ENCODE peak calls at places on chromosome 3, in seven cellular contexts. One of them, this sample, is unnamed.
A peak's percentile ranks its signal among the peaks of the same experiment; 100 is the strongest.

GRCh38 chr3:99693636-99694035 is 55.2 kb downstream of the COL8A1 start:
- DNase-seq in left ventricle myocardium inferior: no peak
- DNase-seq in uterus: no peak
- DNase-seq in gastrocnemius medialis: no peak
- DNase-seq in dorsolateral prefrontal cortex: no peak
- DNase-seq in heart left ventricle: no peak
- DNase-seq in thoracic aorta: no peak
- DNase-seq in this sample: no peak

GRCh38 chr3:127482216-127483004 is 108.1 kb downstream of the TPRA1 start:
- DNase-seq in thoracic aorta: no peak
- DNase-seq in left ventricle myocardium inferior: no peak
- DNase-seq in uterus: peak; percentile 5
- DNase-seq in gastrocnemius medialis: no peak
- DNase-seq in dorsolateral prefrontal cortex: no peak
- DNase-seq in heart left ventricle: no peak
- DNase-seq in this sample: no peak

GRCh38 chr3:190728574-190729246 is 133.8 kb downstream of the GMNC start:
- DNase-seq in thoracic aorta: no peak
- DNase-seq in heart left ventricle: no peak
- DNase-seq in left ventricle myocardium inferior: no peak
- DNase-seq in gastrocnemius medialis: no peak
- DNase-seq in uterus: no peak
- DNase-seq in dorsolateral prefrontal cortex: no peak
- DNase-seq in this sample: no peak

GRCh38 chr3:117562000-117562399 is 852.4 kb downstream of the TUSC7 start:
- DNase-seq in heart left ventricle: no peak
- DNase-seq in left ventricle myocardium inferior: no peak
- DNase-seq in dorsolateral prefrontal cortex: no peak
- DNase-seq in gastrocnemius medialis: no peak
- DNase-seq in uterus: no peak
- DNase-seq in thoracic aorta: no peak
- DNase-seq in this sample: no peak

GRCh38 chr3:182212479-182213076 is 500.9 kb downstream of the SOX2 start:
- DNase-seq in left ventricle myocardium inferior: peak; percentile 17
- DNase-seq in gastrocnemius medialis: peak; percentile 10
- DNase-seq in dorsolateral prefrontal cortex: no peak
- DNase-seq in thoracic aorta: no peak
- DNase-seq in uterus: peak; percentile 38
- DNase-seq in heart left ventricle: peak; percentile 39
- DNase-seq in this sample: no peak

GRCh38 chr3:151864423-151865101 is 8.9 kb upstream of the SUCNR1 start:
- DNase-seq in left ventricle myocardium inferior: no peak
- DNase-seq in gastrocnemius medialis: no peak
- DNase-seq in dorsolateral prefrontal cortex: no peak
- DNase-seq in heart left ventricle: no peak
- DNase-seq in uterus: no peak
- DNase-seq in thoracic aorta: no peak
- DNase-seq in this sample: no peak

GRCh38 chr3:181727122-181728036 is 15.7 kb downstream of the SOX2 start:
- DNase-seq in heart left ventricle: no peak
- DNase-seq in left ventricle myocardium inferior: no peak
- DNase-seq in thoracic aorta: no peak
- DNase-seq in gastrocnemius medialis: no peak
- DNase-seq in uterus: no peak
- DNase-seq in dorsolateral prefrontal cortex: no peak
- DNase-seq in this sample: no peak

GRCh38 chr3:52524258-52524751 is 9.4 kb downstream of the NT5DC2 start:
- DNase-seq in dorsolateral prefrontal cortex: no peak
- DNase-seq in uterus: no peak
- DNase-seq in gastrocnemius medialis: no peak
- DNase-seq in heart left ventricle: peak; percentile 24
- DNase-seq in left ventricle myocardium inferior: peak; percentile 8
- DNase-seq in thoracic aorta: no peak
- DNase-seq in this sample: no peak

GRCh38 chr3:171514466-171514865 is 54.3 kb upstream of the TNIK start:
- DNase-seq in thoracic aorta: no peak
- DNase-seq in uterus: no peak
- DNase-seq in left ventricle myocardium inferior: no peak
- DNase-seq in gastrocnemius medialis: no peak
- DNase-seq in dorsolateral prefrontal cortex: no peak
- DNase-seq in heart left ventricle: no peak
- DNase-seq in this sample: no peak

GRCh38 chr3:12139111-12139511 is 19.6 kb downstream of the TIMP4 start:
- DNase-seq in gastrocnemius medialis: peak; percentile 13
- DNase-seq in uterus: peak; percentile 49
- DNase-seq in dorsolateral prefrontal cortex: no peak
- DNase-seq in heart left ventricle: peak; percentile 46
- DNase-seq in left ventricle myocardium inferior: no peak
- DNase-seq in thoracic aorta: no peak
- DNase-seq in this sample: no peak

GRCh38 chr3:56347219-56347871 is 120.9 kb downstream of the ERC2 start:
- DNase-seq in dorsolateral prefrontal cortex: peak; percentile 78
- DNase-seq in uterus: no peak
- DNase-seq in gastrocnemius medialis: no peak
- DNase-seq in thoracic aorta: no peak
- DNase-seq in heart left ventricle: no peak
- DNase-seq in left ventricle myocardium inferior: no peak
- DNase-seq in this sample: no peak

GRCh38 chr3:194269610-194270145 is 81.5 kb downstream of the CPN2 start:
- DNase-seq in gastrocnemius medialis: peak; percentile 37
- DNase-seq in heart left ventricle: peak; percentile 98
- DNase-seq in thoracic aorta: peak; percentile 58
- DNase-seq in dorsolateral prefrontal cortex: no peak
- DNase-seq in left ventricle myocardium inferior: peak; percentile 91
- DNase-seq in uterus: peak; percentile 79
- DNase-seq in this sample: no peak

GRCh38 chr3:104438761-104439160 is 927.9 kb upstream of the ALCAM start:
- DNase-seq in heart left ventricle: no peak
- DNase-seq in gastrocnemius medialis: no peak
- DNase-seq in thoracic aorta: no peak
- DNase-seq in left ventricle myocardium inferior: no peak
- DNase-seq in dorsolateral prefrontal cortex: no peak
- DNase-seq in uterus: no peak
- DNase-seq in this sample: no peak

GRCh38 chr3:174016186-174016585 is 618.6 kb downstream of the NLGN1 start:
- DNase-seq in heart left ventricle: no peak
- DNase-seq in dorsolateral prefrontal cortex: no peak
- DNase-seq in gastrocnemius medialis: no peak
- DNase-seq in left ventricle myocardium inferior: no peak
- DNase-seq in uterus: no peak
- DNase-seq in thoracic aorta: no peak
- DNase-seq in this sample: no peak

GRCh38 chr3:40871411-40871810 is 327.9 kb upstream of the CTNNB1 start:
- DNase-seq in heart left ventricle: no peak
- DNase-seq in thoracic aorta: no peak
- DNase-seq in gastrocnemius medialis: no peak
- DNase-seq in left ventricle myocardium inferior: no peak
- DNase-seq in uterus: no peak
- DNase-seq in dorsolateral prefrontal cortex: no peak
- DNase-seq in this sample: no peak

GRCh38 chr3:138378990-138379389 is 30.6 kb downstream of the MRAS start:
- DNase-seq in left ventricle myocardium inferior: no peak
- DNase-seq in dorsolateral prefrontal cortex: no peak
- DNase-seq in uterus: no peak
- DNase-seq in gastrocnemius medialis: no peak
- DNase-seq in thoracic aorta: no peak
- DNase-seq in heart left ventricle: no peak
- DNase-seq in this sample: no peak

GRCh38 chr3:194076486-194076885 is 59.5 kb upstream of the HES1 start:
- DNase-seq in dorsolateral prefrontal cortex: no peak
- DNase-seq in left ventricle myocardium inferior: no peak
- DNase-seq in gastrocnemius medialis: no peak
- DNase-seq in thoracic aorta: no peak
- DNase-seq in heart left ventricle: no peak
- DNase-seq in uterus: no peak
- DNase-seq in this sample: no peak

GRCh38 chr3:186617038-186617934 is 4.4 kb downstream of the AHSG start:
- DNase-seq in left ventricle myocardium inferior: peak; percentile 77
- DNase-seq in thoracic aorta: peak; percentile 71
- DNase-seq in heart left ventricle: peak; percentile 89
- DNase-seq in gastrocnemius medialis: peak; percentile 31
- DNase-seq in dorsolateral prefrontal cortex: peak; percentile 79
- DNase-seq in uterus: peak; percentile 70
- DNase-seq in this sample: peak; percentile 65

GRCh38 chr3:70539908-70540307 is 227.5 kb upstream of the MDFIC2 start:
- DNase-seq in gastrocnemius medialis: no peak
- DNase-seq in dorsolateral prefrontal cortex: no peak
- DNase-seq in left ventricle myocardium inferior: no peak
- DNase-seq in uterus: no peak
- DNase-seq in thoracic aorta: no peak
- DNase-seq in heart left ventricle: no peak
- DNase-seq in this sample: no peak
- TF ChIP-seq CTCF in gastrocnemius medialis: no peak
- TF ChIP-seq CTCF in dorsolateral prefrontal cortex: no peak
- TF ChIP-seq CTCF in left ventricle myocardium inferior: no peak
- TF ChIP-seq CTCF in uterus: no peak
- TF ChIP-seq CTCF in thoracic aorta: no peak
- TF ChIP-seq CTCF in heart left ventricle: peak; percentile 9
- TF ChIP-seq CTCF in this sample: no peak

GRCh38 chr3:123344941-123345594 is 103.8 kb downstream of the ADCY5 start:
- DNase-seq in dorsolateral prefrontal cortex: no peak
- DNase-seq in heart left ventricle: no peak
- DNase-seq in gastrocnemius medialis: no peak
- DNase-seq in left ventricle myocardium inferior: peak; percentile 11
- DNase-seq in uterus: no peak
- DNase-seq in thoracic aorta: no peak
- DNase-seq in this sample: no peak

GRCh38 chr3:123344175-123344908 is 104.5 kb downstream of the ADCY5 start:
- DNase-seq in left ventricle myocardium inferior: peak; percentile 10
- DNase-seq in thoracic aorta: no peak
- DNase-seq in heart left ventricle: no peak
- DNase-seq in dorsolateral prefrontal cortex: no peak
- DNase-seq in uterus: no peak
- DNase-seq in gastrocnemius medialis: no peak
- DNase-seq in this sample: no peak

GRCh38 chr3:123342631-123343080 is 106.2 kb downstream of the ADCY5 start:
- DNase-seq in dorsolateral prefrontal cortex: no peak
- DNase-seq in left ventricle myocardium inferior: peak; percentile 12
- DNase-seq in thoracic aorta: no peak
- DNase-seq in heart left ventricle: no peak
- DNase-seq in gastrocnemius medialis: no peak
- DNase-seq in uterus: no peak
- DNase-seq in this sample: no peak

GRCh38 chr3:123341871-123342630 is 106.8 kb downstream of the ADCY5 start:
- DNase-seq in dorsolateral prefrontal cortex: no peak
- DNase-seq in heart left ventricle: no peak
- DNase-seq in gastrocnemius medialis: no peak
- DNase-seq in uterus: no peak
- DNase-seq in left ventricle myocardium inferior: peak; percentile 13
- DNase-seq in thoracic aorta: no peak
- DNase-seq in this sample: no peak

DNA sequence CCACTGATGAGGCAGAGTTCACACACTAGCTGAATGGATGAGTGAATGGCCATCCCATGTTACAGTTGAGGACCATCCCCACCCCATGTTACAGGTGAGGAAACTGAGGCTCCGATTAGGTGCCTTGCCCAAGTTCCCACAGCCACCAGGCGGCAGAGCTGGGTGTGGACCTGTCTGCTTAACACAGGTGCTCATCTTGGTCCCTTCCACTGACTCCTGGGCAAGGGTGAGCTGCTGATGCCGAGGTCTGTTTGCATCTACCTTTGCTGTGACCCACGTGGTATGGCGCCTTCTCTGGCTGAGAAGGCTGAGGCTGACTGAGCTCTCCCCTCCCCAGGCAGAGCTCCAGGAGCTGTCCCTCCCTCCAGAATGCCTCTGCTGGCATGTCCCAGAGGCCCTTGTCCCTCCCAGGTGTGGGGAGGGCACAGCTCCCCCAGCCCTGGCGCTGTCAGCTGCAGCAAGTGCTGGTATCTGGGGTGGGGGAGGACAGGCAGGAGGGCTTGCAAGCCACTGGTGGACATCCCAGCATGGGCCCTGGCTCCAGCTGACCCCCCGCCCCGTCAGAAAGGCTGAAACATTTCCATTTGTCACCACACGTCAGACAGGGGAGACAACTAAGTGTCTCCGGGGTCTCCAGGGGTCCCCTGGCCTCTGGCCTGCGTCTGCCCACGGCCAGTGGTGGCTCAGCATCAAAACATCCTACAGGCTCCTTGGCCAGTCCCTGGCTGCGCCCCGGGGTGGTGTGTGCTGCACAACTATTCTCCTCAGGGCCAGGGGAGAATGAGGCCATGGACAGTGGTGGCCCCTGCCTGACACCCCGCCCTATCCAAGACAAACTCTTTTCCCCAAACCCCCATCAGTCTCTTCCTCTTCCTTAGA is 105.4 kb downstream of the ADCY5 start:
- DNase-seq in left ventricle myocardium inferior: peak; percentile 48
- DNase-seq in uterus: no peak
- DNase-seq in heart left ventricle: peak; percentile 59
- DNase-seq in gastrocnemius medialis: no peak
- DNase-seq in thoracic aorta: no peak
- DNase-seq in dorsolateral prefrontal cortex: no peak
- DNase-seq in this sample: no peak
- TF ChIP-seq CTCF in left ventricle myocardium inferior: no peak
- TF ChIP-seq CTCF in uterus: no peak
- TF ChIP-seq CTCF in heart left ventricle: no peak
- TF ChIP-seq CTCF in gastrocnemius medialis: no peak
- TF ChIP-seq CTCF in thoracic aorta: no peak
- TF ChIP-seq CTCF in dorsolateral prefrontal cortex: no peak
- TF ChIP-seq CTCF in this sample: no peak

DNA sequence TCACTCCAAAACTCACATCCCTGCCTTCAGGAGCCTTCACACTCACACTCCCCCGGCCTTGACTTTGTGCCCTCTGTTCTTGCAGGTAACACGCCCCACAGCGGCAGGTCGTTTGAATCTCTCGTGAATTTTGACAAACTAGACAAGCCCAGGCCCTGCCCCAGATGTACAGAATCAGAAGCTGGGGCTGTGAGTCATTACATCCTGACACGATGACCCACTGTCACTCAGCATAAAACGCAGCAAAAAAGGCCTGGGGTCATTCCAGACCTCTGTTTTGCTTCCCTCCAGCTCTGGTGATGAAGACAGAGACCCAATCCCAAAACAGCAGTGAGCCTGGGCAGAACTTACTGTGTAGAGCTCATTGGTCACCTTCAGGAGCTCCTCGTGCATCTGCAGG is 116.4 kb upstream of the RAD18 start:
- DNase-seq in dorsolateral prefrontal cortex: no peak
- DNase-seq in thoracic aorta: no peak
- DNase-seq in heart left ventricle: no peak
- DNase-seq in uterus: no peak
- DNase-seq in left ventricle myocardium inferior: no peak
- DNase-seq in gastrocnemius medialis: no peak
- DNase-seq in this sample: no peak
- TF ChIP-seq CTCF in dorsolateral prefrontal cortex: no peak
- TF ChIP-seq CTCF in thoracic aorta: no peak
- TF ChIP-seq CTCF in heart left ventricle: no peak
- TF ChIP-seq CTCF in uterus: no peak
- TF ChIP-seq CTCF in left ventricle myocardium inferior: no peak
- TF ChIP-seq CTCF in gastrocnemius medialis: no peak
- TF ChIP-seq CTCF in this sample: no peak

DNA sequence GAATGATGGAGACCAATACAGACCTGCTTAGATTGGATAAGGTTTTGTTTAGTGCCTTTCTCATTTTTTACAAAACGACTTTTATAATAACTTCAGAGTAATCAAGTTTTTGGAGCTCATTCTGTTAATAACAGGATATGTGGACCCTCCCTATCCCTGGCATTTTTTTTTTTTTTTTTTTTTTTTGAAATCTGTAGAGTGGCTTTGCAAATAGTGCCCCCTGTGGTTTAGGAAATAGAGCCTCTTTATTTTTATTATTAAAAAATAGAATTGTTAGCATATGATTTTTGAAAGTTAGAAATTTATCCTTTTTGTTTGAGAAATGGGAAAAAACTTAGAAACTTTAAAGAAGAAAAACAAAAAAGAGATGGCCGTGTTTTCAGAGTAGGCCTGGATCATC is 11.4 kb downstream of the SKIL start:
- DNase-seq in dorsolateral prefrontal cortex: no peak
- DNase-seq in uterus: no peak
- DNase-seq in thoracic aorta: no peak
- DNase-seq in heart left ventricle: no peak
- DNase-seq in gastrocnemius medialis: no peak
- DNase-seq in left ventricle myocardium inferior: no peak
- DNase-seq in this sample: no peak
- TF ChIP-seq CTCF in dorsolateral prefrontal cortex: peak; percentile 29
- TF ChIP-seq CTCF in uterus: no peak
- TF ChIP-seq CTCF in thoracic aorta: peak; percentile 17
- TF ChIP-seq CTCF in heart left ventricle: peak; percentile 37
- TF ChIP-seq CTCF in gastrocnemius medialis: no peak
- TF ChIP-seq CTCF in left ventricle myocardium inferior: peak; percentile 48
- TF ChIP-seq CTCF in this sample: no peak